ENCODE peak calls at places on chromosomes 4 and X, in four cellular contexts. W is SK-N-MC, A is MM.1S, X is upper lobe of right lung. D is an unnamed sample. For H3K36me3, the result is how much of the 10 kb centered on the place peaks cover.

GRCh38 chr4:75514949-75515612 is 808 bp downstream of the THAP6 start:
- DNase-seq in A (peak), W (no peak), X (no peak), D (no peak)

GRCh38 chr4:7031526-7032449 is 11.4 kb upstream of the TADA2B start:
- DNase-seq in W (no peak), A (no peak), X (no peak), D (no peak)

GRCh38 chr4:87506974-87507701 is 22.0 kb downstream of the SPARCL1 start:
- DNase-seq in W (no peak), X (no peak), A (no peak), D (no peak)

GRCh38 chr4:89765966-89766365 is 71.0 kb downstream of the SNCA start:
- DNase-seq in A (no peak), X (no peak), W (no peak), D (no peak)

GRCh38 chrX:19833034-19833677 is 54.2 kb downstream of the SH3KBP1 start:
- DNase-seq in A (no peak), W (no peak), X (no peak), D (no peak)

GRCh38 chr4:1683371-1683902 is 676 bp downstream of the FAM53A start:
- DNase-seq in X (no peak), A (peak), W (no peak), D (no peak)

GRCh38 chr4:74056858-74057562 is 18.5 kb upstream of the CXCL3 start:
- DNase-seq in W (peak), X (no peak), A (no peak), D (no peak)

GRCh38 chrX:69616520-69617203 is 749 bp downstream of the EDA start:
- DNase-seq in X (peak), A (peak), W (no peak), D (peak)

GRCh38 chr4:36255575-36255974 is 11.3 kb upstream of the ARAP2 start:
- DNase-seq in X (no peak), A (peak), W (no peak), D (no peak)

GRCh38 chr4:30714408-30715031 is 5.6 kb upstream of the PCDH7 start:
- DNase-seq in W (no peak), X (no peak), A (peak), D (peak)

GRCh38 chr4:152965614-152966013 is 29.5 kb downstream of the FHDC1 start:
- DNase-seq in X (no peak), A (no peak), W (no peak), D (no peak)

GRCh38 chrX:144732588-144732987 is 514.7 kb upstream of the SPANXN1 start:
- DNase-seq in W (no peak), A (no peak), X (no peak), D (no peak)

GRCh38 chr4:108751321-108751720 is 11.5 kb downstream of the ETNPPL start:
- DNase-seq in A (peak), W (no peak), X (no peak), D (no peak)

GRCh38 chrX:133645977-133646750 is 230.9 kb upstream of the GPC4 start:
- DNase-seq in A (no peak), W (no peak), X (no peak), D (no peak)

GRCh38 chrX:41695464-41695863 is 6.7 kb downstream of the GPR34 start:
- DNase-seq in W (no peak), X (no peak), A (no peak), D (no peak)

GRCh38 chr4:109078724-109079123 is 223.7 kb downstream of the COL25A1 start:
- DNase-seq in X (no peak), A (no peak), W (no peak), D (no peak)

GRCh38 chr4:76441881-76442280 is 6.9 kb downstream of the SHROOM3 start:
- DNase-seq in A (no peak), X (no peak), W (no peak), D (no peak)

GRCh38 chr4:73922766-73923630 is 53.8 kb downstream of the CXCL1 start:
- DNase-seq in W (no peak), X (no peak), A (peak), D (no peak)

GRCh38 chr4:103802766-103803165 is 83.0 kb upstream of the TACR3 start:
- DNase-seq in W (no peak), X (no peak), A (no peak), D (no peak)

GRCh38 chr4:91108751-91109150 is 981.6 kb downstream of the CCSER1 start:
- DNase-seq in X (no peak), W (no peak), A (no peak), D (no peak)

GRCh38 chr4:145613546-145614234 is 5.5 kb upstream of the MMAA start:
- DNase-seq in W (no peak), A (no peak), X (no peak), D (no peak)

GRCh38 chrX:150692837-150693781 is at the start of gene MTMR1:
- DNase-seq in X (peak), A (peak), W (no peak), D (peak)

GRCh38 chrX:134931550-134931949 is 59.2 kb upstream of the SMIM10 start:
- DNase-seq in X (no peak), W (no peak), A (no peak), D (no peak)

GRCh38 chr4:155434904-155435303 is 58.1 kb upstream of the MAP9 start:
- DNase-seq in A (no peak), W (no peak), X (no peak), D (no peak)

GRCh38 chr4:152778656-152779512 is 646 bp downstream of the TIGD4 start:
- DNase-seq in W (no peak), X (no peak), A (peak), D (peak)

GRCh38 chr4:142901166-142901662 is 55.1 kb upstream of the INPP4B start:
- DNase-seq in A (no peak), X (no peak), W (no peak), D (no peak)

GRCh38 chr4:98484031-98484430 is 174.4 kb downstream of the TSPAN5 start:
- DNase-seq in W (no peak), X (no peak), A (no peak), D (no peak)

GRCh38 chr4:153222790-153223417 is 18.7 kb downstream of the TRIM2 start:
- DNase-seq in A (peak), W (no peak), X (peak), D (peak)

GRCh38 chr4:6319530-6320150 is 50.0 kb downstream of the WFS1 start:
- DNase-seq in W (no peak), A (no peak), X (no peak), D (no peak)

GRCh38 chr4:68736813-68737212 is 66.4 kb upstream of the UGT2B15 start:
- DNase-seq in X (no peak), A (no peak), W (no peak), D (no peak)

GRCh38 chr4:70721747-70722146 is at the start of gene RUFY3:
- DNase-seq in W (no peak), A (no peak), X (no peak), D (no peak)
- H3K4me3 ChIP-seq in W (no peak), A (no peak), X (peak), D (no peak)

DNA sequence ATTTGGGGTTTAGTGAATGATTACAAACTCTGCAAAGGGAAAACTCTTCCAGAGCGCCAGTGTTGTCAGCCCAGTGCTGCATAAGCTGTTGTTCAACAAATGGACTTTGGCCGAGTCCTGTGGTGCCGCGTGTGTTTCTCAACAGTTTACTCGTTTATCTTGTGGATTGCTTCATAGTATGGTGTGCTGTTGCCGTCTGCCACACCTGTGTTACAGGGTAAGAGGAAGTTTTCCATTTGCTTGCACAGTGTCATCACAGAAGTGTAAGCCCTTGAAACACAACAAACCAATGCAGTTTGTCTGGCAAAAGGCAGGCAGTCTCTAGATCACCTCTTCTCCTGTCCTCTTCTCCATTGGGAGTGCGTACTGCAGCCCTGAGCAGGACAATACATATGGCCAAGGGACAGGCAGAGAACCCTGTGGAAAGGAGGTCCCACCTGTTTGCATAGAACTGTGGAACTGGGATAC is 66.3 kb downstream of the DCUN1D4 start:
- DNase-seq in X (no peak), A (no peak), W (no peak), D (no peak)
- H3K36me3 ChIP-seq in X (under half), A (under half), W (under half), D (under half)

DNA sequence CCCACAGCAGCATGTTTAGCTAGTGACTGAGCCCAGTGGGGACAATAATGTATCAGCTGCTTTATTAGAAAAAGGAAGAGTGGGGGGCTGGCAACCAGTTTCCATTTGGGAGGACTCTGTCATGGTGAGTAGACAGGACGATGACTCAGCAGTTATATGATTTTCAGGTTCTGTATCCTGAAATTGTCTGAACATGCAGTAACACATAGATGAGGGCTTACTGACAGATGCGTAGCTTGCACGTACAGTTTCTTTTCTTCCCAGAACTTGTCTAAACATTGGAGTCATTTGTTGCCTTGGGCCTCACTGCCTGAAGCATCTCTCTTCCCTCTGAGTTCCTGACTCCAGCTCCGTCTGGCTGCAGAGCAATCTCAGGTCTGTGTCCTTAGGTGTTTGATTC is 1415.6 kb upstream of the TENM3 start:
- DNase-seq in X (no peak), W (no peak), A (no peak), D (no peak)
- H3K4me3 ChIP-seq in X (peak), W (no peak), A (no peak), D (no peak)

GRCh38 chrX:1355131-1355799 is 18.7 kb downstream of the IL3RA start:
- DNase-seq in X (no peak), W (no peak), A (no peak), D (peak)
- H3K36me3 ChIP-seq in X (under half), W (under half), A (under half), D (under half)

GRCh38 chr4:129346760-129347159 is 250.8 kb downstream of the C4orf33 start:
- DNase-seq in A (no peak), W (no peak), X (no peak), D (no peak)

GRCh38 chr4:129344058-129344457 is 248.1 kb downstream of the C4orf33 start:
- DNase-seq in W (no peak), X (no peak), A (peak), D (peak)

GRCh38 chr4:129345680-129346079 is 249.7 kb downstream of the C4orf33 start:
- DNase-seq in W (no peak), X (no peak), A (no peak), D (no peak)

DNA sequence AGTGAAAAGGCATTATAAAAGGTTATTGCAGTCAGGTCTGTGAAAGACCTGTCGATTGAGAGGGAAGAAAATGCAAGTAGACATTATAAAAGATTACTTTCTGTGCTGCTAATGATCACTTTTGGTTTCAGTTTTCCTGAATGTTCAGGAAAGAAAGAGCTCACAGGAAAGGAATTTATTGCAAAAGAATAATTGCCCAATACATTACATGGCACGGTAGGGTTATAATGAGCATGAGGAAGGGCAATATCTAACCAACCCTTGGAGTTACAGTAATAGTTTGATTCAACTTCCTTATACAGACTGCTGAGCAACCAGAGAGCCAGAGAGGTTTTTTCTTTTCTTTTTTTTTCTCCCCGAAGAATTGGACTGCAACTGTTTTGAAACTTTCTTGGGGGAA is 246.9 kb downstream of the C4orf33 start:
- DNase-seq in A (no peak), X (no peak), W (peak), D (no peak)
- H3K4me3 ChIP-seq in A (no peak), X (no peak), W (peak), D (no peak)

GRCh38 chrX:153865321-153865580 is 20.7 kb downstream of the L1CAM start:
- DNase-seq in A (no peak), W (no peak), X (no peak), D (peak)

GRCh38 chrX:153864561-153865320 is 21.2 kb downstream of the L1CAM start:
- DNase-seq in X (no peak), W (no peak), A (no peak), D (peak)

GRCh38 chrX:153862369-153863250 is 23.4 kb downstream of the L1CAM start:
- DNase-seq in A (no peak), X (no peak), W (no peak), D (peak)

GRCh38 chrX:153863251-153863991 is 22.6 kb downstream of the L1CAM start:
- DNase-seq in W (no peak), X (no peak), A (no peak), D (peak)

GRCh38 chrX:153864101-153864500 is 21.9 kb downstream of the L1CAM start:
- DNase-seq in X (no peak), W (no peak), A (no peak), D (peak)
- H3K36me3 ChIP-seq in X (under half), W (under half), A (under half), D (under half)

DNA sequence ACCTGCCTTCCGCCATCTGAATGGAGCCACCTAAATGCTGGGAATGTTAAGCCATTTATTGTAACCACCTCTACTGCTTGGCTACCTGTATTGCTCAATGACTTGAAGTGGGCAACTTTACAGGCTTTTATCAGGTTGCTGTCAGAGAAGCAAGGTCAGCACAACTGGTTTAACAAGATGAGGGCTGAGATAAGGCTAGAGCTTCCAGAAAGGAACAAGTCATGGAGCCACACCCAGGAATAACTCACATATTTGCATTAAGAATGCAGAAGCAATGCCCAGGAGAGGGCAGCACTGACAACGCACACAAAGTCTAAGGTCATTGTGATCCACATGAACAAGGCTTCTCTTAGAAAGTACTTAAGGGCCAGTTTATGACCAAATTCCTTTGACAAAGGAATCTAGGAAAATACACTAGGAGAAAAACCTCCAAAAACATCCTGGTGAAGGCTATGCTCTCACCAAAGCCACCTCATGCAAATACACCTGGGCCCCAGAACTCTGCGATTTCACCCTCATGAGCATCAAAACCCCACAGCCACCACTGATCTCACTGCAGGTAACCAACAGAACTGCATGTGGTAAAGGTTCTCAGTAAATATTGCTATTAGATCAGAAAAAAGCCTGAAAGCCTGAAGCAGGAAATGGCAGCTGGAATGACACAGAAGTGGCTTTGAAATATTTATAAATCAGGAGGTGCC is 15.0 kb upstream of the STS start:
- DNase-seq in W (no peak), A (no peak), X (peak), D (peak)
- H3K4me3 ChIP-seq in W (no peak), A (no peak), X (no peak), D (no peak)

GRCh38 chrX:1529328-1529727 is 7.7 kb downstream of the P2RY8 start:
- DNase-seq in W (no peak), X (peak), A (no peak), D (no peak)
- H3K36me3 ChIP-seq in W (under half), X (under half), A (under half), D (under half)

GRCh38 chr4:174119818-174120217 is 163.6 kb downstream of the FBXO8 start:
- DNase-seq in X (no peak), W (no peak), A (no peak), D (no peak)
- H3K4me3 ChIP-seq in X (no peak), W (peak), A (no peak), D (no peak)

GRCh38 chr4:84708406-84709135 is 125.6 kb downstream of the CDS1 start:
- DNase-seq in W (no peak), A (no peak), X (no peak), D (no peak)
- H3K36me3 ChIP-seq in W (half or more), A (under half), X (half or more), D (under half)

D was measured in H7.